ENCODE peak calls at places on chromosomes 12 and 14, in nine cellular contexts. One of them, this sample, is unnamed.

GRCh38 chr12:67535176-67535575 is 113.4 kb upstream of the DYRK2 start:
- DNase-seq in lower leg skin: no peak
- DNase-seq in activated naive CD4-positive, alpha-beta T cell treated with anti-CD3 and anti-CD28 coated beads, Interleukin-2, amount 50 U/mL, for 16 hours: no peak
- DNase-seq in RPMI7951: no peak
- DNase-seq in GM04504: no peak
- DNase-seq in activated B cell treated with CpG ODN at 0.5 μM for 24 hours: no peak
- DNase-seq in T-cell: no peak
- DNase-seq in stimulated activated CD8-positive, alpha-beta memory T cell treated with anti-CD3 and anti-CD28 coated beads, Interleukin-15, amount 100 ng/mL, for 1 hour: no peak
- DNase-seq in Ammon's horn: no peak
- DNase-seq in this sample: no peak

GRCh38 chr12:74945771-74946198 is 263.9 kb downstream of the KCNC2 start:
- DNase-seq in lower leg skin: no peak
- DNase-seq in activated naive CD4-positive, alpha-beta T cell treated with anti-CD3 and anti-CD28 coated beads, Interleukin-2, amount 50 U/mL, for 16 hours: no peak
- DNase-seq in RPMI7951: no peak
- DNase-seq in GM04504: no peak
- DNase-seq in activated B cell treated with CpG ODN at 0.5 μM for 24 hours: no peak
- DNase-seq in T-cell: no peak
- DNase-seq in stimulated activated CD8-positive, alpha-beta memory T cell treated with anti-CD3 and anti-CD28 coated beads, Interleukin-15, amount 100 ng/mL, for 1 hour: no peak
- DNase-seq in Ammon's horn: no peak
- DNase-seq in this sample: no peak

GRCh38 chr12:13570005-13570694 is 373.6 kb downstream of the EMP1 start:
- DNase-seq in lower leg skin: no peak
- DNase-seq in activated naive CD4-positive, alpha-beta T cell treated with anti-CD3 and anti-CD28 coated beads, Interleukin-2, amount 50 U/mL, for 16 hours: no peak
- DNase-seq in RPMI7951: no peak
- DNase-seq in GM04504: no peak
- DNase-seq in activated B cell treated with CpG ODN at 0.5 μM for 24 hours: no peak
- DNase-seq in T-cell: no peak
- DNase-seq in stimulated activated CD8-positive, alpha-beta memory T cell treated with anti-CD3 and anti-CD28 coated beads, Interleukin-15, amount 100 ng/mL, for 1 hour: no peak
- DNase-seq in Ammon's horn: no peak
- DNase-seq in this sample: no peak

GRCh38 chr12:132836803-132837331 is 8.2 kb upstream of the GOLGA3 start:
- DNase-seq in lower leg skin: no peak
- DNase-seq in activated naive CD4-positive, alpha-beta T cell treated with anti-CD3 and anti-CD28 coated beads, Interleukin-2, amount 50 U/mL, for 16 hours: no peak
- DNase-seq in RPMI7951: no peak
- DNase-seq in GM04504: no peak
- DNase-seq in activated B cell treated with CpG ODN at 0.5 μM for 24 hours: no peak
- DNase-seq in T-cell: no peak
- DNase-seq in stimulated activated CD8-positive, alpha-beta memory T cell treated with anti-CD3 and anti-CD28 coated beads, Interleukin-15, amount 100 ng/mL, for 1 hour: no peak
- DNase-seq in Ammon's horn: no peak
- DNase-seq in this sample: no peak

GRCh38 chr14:101132588-101132987 is 229.1 kb upstream of the RTL1 start:
- DNase-seq in lower leg skin: no peak
- DNase-seq in activated naive CD4-positive, alpha-beta T cell treated with anti-CD3 and anti-CD28 coated beads, Interleukin-2, amount 50 U/mL, for 16 hours: no peak
- DNase-seq in RPMI7951: no peak
- DNase-seq in GM04504: no peak
- DNase-seq in activated B cell treated with CpG ODN at 0.5 μM for 24 hours: no peak
- DNase-seq in T-cell: no peak
- DNase-seq in stimulated activated CD8-positive, alpha-beta memory T cell treated with anti-CD3 and anti-CD28 coated beads, Interleukin-15, amount 100 ng/mL, for 1 hour: no peak
- DNase-seq in Ammon's horn: no peak
- DNase-seq in this sample: no peak

GRCh38 chr12:16359512-16360491 is 12.4 kb downstream of the MGST1 start:
- DNase-seq in lower leg skin: no peak
- DNase-seq in activated naive CD4-positive, alpha-beta T cell treated with anti-CD3 and anti-CD28 coated beads, Interleukin-2, amount 50 U/mL, for 16 hours: no peak
- DNase-seq in RPMI7951: peak; percentile 36
- DNase-seq in GM04504: no peak
- DNase-seq in activated B cell treated with CpG ODN at 0.5 μM for 24 hours: no peak
- DNase-seq in T-cell: no peak
- DNase-seq in stimulated activated CD8-positive, alpha-beta memory T cell treated with anti-CD3 and anti-CD28 coated beads, Interleukin-15, amount 100 ng/mL, for 1 hour: no peak
- DNase-seq in Ammon's horn: no peak
- DNase-seq in this sample: no peak

GRCh38 chr12:26317942-26318565 is 122.7 kb downstream of the SSPN start:
- DNase-seq in lower leg skin: no peak
- DNase-seq in activated naive CD4-positive, alpha-beta T cell treated with anti-CD3 and anti-CD28 coated beads, Interleukin-2, amount 50 U/mL, for 16 hours: no peak
- DNase-seq in RPMI7951: peak; percentile 80
- DNase-seq in GM04504: no peak
- DNase-seq in activated B cell treated with CpG ODN at 0.5 μM for 24 hours: no peak
- DNase-seq in T-cell: no peak
- DNase-seq in stimulated activated CD8-positive, alpha-beta memory T cell treated with anti-CD3 and anti-CD28 coated beads, Interleukin-15, amount 100 ng/mL, for 1 hour: no peak
- DNase-seq in Ammon's horn: no peak
- DNase-seq in this sample: no peak

GRCh38 chr12:9740109-9740750 is 7.3 kb upstream of the CLECL1 start:
- DNase-seq in lower leg skin: no peak
- DNase-seq in activated naive CD4-positive, alpha-beta T cell treated with anti-CD3 and anti-CD28 coated beads, Interleukin-2, amount 50 U/mL, for 16 hours: no peak
- DNase-seq in RPMI7951: no peak
- DNase-seq in GM04504: no peak
- DNase-seq in activated B cell treated with CpG ODN at 0.5 μM for 24 hours: no peak
- DNase-seq in T-cell: no peak
- DNase-seq in stimulated activated CD8-positive, alpha-beta memory T cell treated with anti-CD3 and anti-CD28 coated beads, Interleukin-15, amount 100 ng/mL, for 1 hour: no peak
- DNase-seq in Ammon's horn: peak; percentile 40
- DNase-seq in this sample: no peak

GRCh38 chr12:120666577-120667390 is 20.2 kb upstream of the MLEC start:
- DNase-seq in lower leg skin: no peak
- DNase-seq in activated naive CD4-positive, alpha-beta T cell treated with anti-CD3 and anti-CD28 coated beads, Interleukin-2, amount 50 U/mL, for 16 hours: no peak
- DNase-seq in RPMI7951: no peak
- DNase-seq in GM04504: no peak
- DNase-seq in activated B cell treated with CpG ODN at 0.5 μM for 24 hours: no peak
- DNase-seq in T-cell: no peak
- DNase-seq in stimulated activated CD8-positive, alpha-beta memory T cell treated with anti-CD3 and anti-CD28 coated beads, Interleukin-15, amount 100 ng/mL, for 1 hour: no peak
- DNase-seq in Ammon's horn: no peak
- DNase-seq in this sample: no peak

GRCh38 chr12:68572650-68573049 is 38.0 kb upstream of the RAP1B start:
- DNase-seq in lower leg skin: no peak
- DNase-seq in activated naive CD4-positive, alpha-beta T cell treated with anti-CD3 and anti-CD28 coated beads, Interleukin-2, amount 50 U/mL, for 16 hours: no peak
- DNase-seq in RPMI7951: no peak
- DNase-seq in GM04504: no peak
- DNase-seq in activated B cell treated with CpG ODN at 0.5 μM for 24 hours: no peak
- DNase-seq in T-cell: no peak
- DNase-seq in stimulated activated CD8-positive, alpha-beta memory T cell treated with anti-CD3 and anti-CD28 coated beads, Interleukin-15, amount 100 ng/mL, for 1 hour: no peak
- DNase-seq in Ammon's horn: no peak
- DNase-seq in this sample: no peak

GRCh38 chr14:63893701-63894458 is 41.1 kb downstream of the SYNE2 start:
- DNase-seq in lower leg skin: peak; percentile 50
- DNase-seq in activated naive CD4-positive, alpha-beta T cell treated with anti-CD3 and anti-CD28 coated beads, Interleukin-2, amount 50 U/mL, for 16 hours: no peak
- DNase-seq in RPMI7951: peak; percentile 31
- DNase-seq in GM04504: peak; percentile 56
- DNase-seq in activated B cell treated with CpG ODN at 0.5 μM for 24 hours: no peak
- DNase-seq in T-cell: no peak
- DNase-seq in stimulated activated CD8-positive, alpha-beta memory T cell treated with anti-CD3 and anti-CD28 coated beads, Interleukin-15, amount 100 ng/mL, for 1 hour: no peak
- DNase-seq in Ammon's horn: no peak
- DNase-seq in this sample: peak; percentile 65

GRCh38 chr14:71591929-71592328 is 340.3 kb upstream of the RGS6 start:
- DNase-seq in lower leg skin: no peak
- DNase-seq in activated naive CD4-positive, alpha-beta T cell treated with anti-CD3 and anti-CD28 coated beads, Interleukin-2, amount 50 U/mL, for 16 hours: no peak
- DNase-seq in RPMI7951: peak; percentile 82
- DNase-seq in GM04504: no peak
- DNase-seq in activated B cell treated with CpG ODN at 0.5 μM for 24 hours: no peak
- DNase-seq in T-cell: no peak
- DNase-seq in stimulated activated CD8-positive, alpha-beta memory T cell treated with anti-CD3 and anti-CD28 coated beads, Interleukin-15, amount 100 ng/mL, for 1 hour: no peak
- DNase-seq in Ammon's horn: no peak
- DNase-seq in this sample: no peak

GRCh38 chr12:111102062-111102735 is 181.8 kb upstream of the MYL2 start:
- DNase-seq in lower leg skin: no peak
- DNase-seq in activated naive CD4-positive, alpha-beta T cell treated with anti-CD3 and anti-CD28 coated beads, Interleukin-2, amount 50 U/mL, for 16 hours: no peak
- DNase-seq in RPMI7951: no peak
- DNase-seq in GM04504: no peak
- DNase-seq in activated B cell treated with CpG ODN at 0.5 μM for 24 hours: no peak
- DNase-seq in T-cell: no peak
- DNase-seq in stimulated activated CD8-positive, alpha-beta memory T cell treated with anti-CD3 and anti-CD28 coated beads, Interleukin-15, amount 100 ng/mL, for 1 hour: no peak
- DNase-seq in Ammon's horn: no peak
- DNase-seq in this sample: peak; percentile 73

GRCh38 chr12:19739195-19739776 is 300.0 kb downstream of the AEBP2 start:
- DNase-seq in lower leg skin: peak; percentile 43
- DNase-seq in activated naive CD4-positive, alpha-beta T cell treated with anti-CD3 and anti-CD28 coated beads, Interleukin-2, amount 50 U/mL, for 16 hours: no peak
- DNase-seq in RPMI7951: peak; percentile 58
- DNase-seq in GM04504: peak; percentile 42
- DNase-seq in activated B cell treated with CpG ODN at 0.5 μM for 24 hours: no peak
- DNase-seq in T-cell: no peak
- DNase-seq in stimulated activated CD8-positive, alpha-beta memory T cell treated with anti-CD3 and anti-CD28 coated beads, Interleukin-15, amount 100 ng/mL, for 1 hour: no peak
- DNase-seq in Ammon's horn: peak; percentile 72
- DNase-seq in this sample: no peak

GRCh38 chr12:76872415-76872814 is 6.4 kb downstream of the CSRP2 start:
- DNase-seq in lower leg skin: no peak
- DNase-seq in activated naive CD4-positive, alpha-beta T cell treated with anti-CD3 and anti-CD28 coated beads, Interleukin-2, amount 50 U/mL, for 16 hours: no peak
- DNase-seq in RPMI7951: no peak
- DNase-seq in GM04504: no peak
- DNase-seq in activated B cell treated with CpG ODN at 0.5 μM for 24 hours: no peak
- DNase-seq in T-cell: no peak
- DNase-seq in stimulated activated CD8-positive, alpha-beta memory T cell treated with anti-CD3 and anti-CD28 coated beads, Interleukin-15, amount 100 ng/mL, for 1 hour: no peak
- DNase-seq in Ammon's horn: no peak
- DNase-seq in this sample: no peak

GRCh38 chr12:89960607-89961394 is 252.2 kb upstream of the ATP2B1 start:
- DNase-seq in lower leg skin: no peak
- DNase-seq in activated naive CD4-positive, alpha-beta T cell treated with anti-CD3 and anti-CD28 coated beads, Interleukin-2, amount 50 U/mL, for 16 hours: no peak
- DNase-seq in RPMI7951: peak; percentile 61
- DNase-seq in GM04504: no peak
- DNase-seq in activated B cell treated with CpG ODN at 0.5 μM for 24 hours: no peak
- DNase-seq in T-cell: no peak
- DNase-seq in stimulated activated CD8-positive, alpha-beta memory T cell treated with anti-CD3 and anti-CD28 coated beads, Interleukin-15, amount 100 ng/mL, for 1 hour: no peak
- DNase-seq in Ammon's horn: no peak
- DNase-seq in this sample: no peak

This sample was measured in ureter.